ENCODE peak calls at places on chromosomes 7 and 10, in five cellular contexts. D, P, S, T and H are unnamed samples.
A peak's percentile ranks its signal among the peaks of the same experiment; 100 is the strongest.

GRCh38 chr7:6508950-6509349 is 42.3 kb downstream of the GRID2IP start:
- DNase-seq in D (no peak), T (no peak), S (no peak), P (no peak), H (no peak)

GRCh38 chr10:118873738-118874105 is 119.0 kb upstream of the CACUL1 start:
- DNase-seq in P (no peak), D (no peak), T (peak; percentile 7), S (no peak), H (no peak)

GRCh38 chr7:2730846-2731770 is 43.1 kb downstream of the AMZ1 start:
- DNase-seq in D (no peak), T (no peak), P (peak; percentile 56), S (no peak), H (no peak)

GRCh38 chr7:116025098-116025809 is 5.3 kb downstream of the TFEC start:
- DNase-seq in D (no peak), S (no peak), T (no peak), P (no peak), H (no peak)

GRCh38 chr7:115851291-115851690 is 179.3 kb downstream of the TFEC start:
- DNase-seq in S (no peak), T (peak; percentile 69), D (no peak), P (no peak), H (no peak)

GRCh38 chr10:73110345-73110849 is at the start of gene NUDT13:
- DNase-seq in T (peak; percentile 72), S (peak; percentile 78), D (peak; percentile 55), P (peak; percentile 70), H (peak; percentile 59)

GRCh38 chr7:102169651-102170416 is 116.8 kb upstream of the SH2B2 start:
- DNase-seq in P (no peak), T (no peak), S (no peak), D (no peak), H (no peak)

GRCh38 chr10:14478201-14478600 is 147.5 kb upstream of the FRMD4A start:
- DNase-seq in D (no peak), P (no peak), S (no peak), T (no peak), H (no peak)

GRCh38 chr7:79050592-79050991 is 402.9 kb downstream of the MAGI2 start:
- DNase-seq in D (no peak), T (peak; percentile 70), S (no peak), P (no peak), H (no peak)

GRCh38 chr10:8037941-8038894 is 16.3 kb upstream of the GATA3 start:
- DNase-seq in D (no peak), T (no peak), P (no peak), S (no peak), H (no peak)

GRCh38 chr7:47373871-47374451 is 207.9 kb downstream of the TNS3 start:
- DNase-seq in P (peak; percentile 13), T (no peak), D (no peak), S (no peak), H (no peak)

GRCh38 chr10:69715156-69715898 is 85.3 kb downstream of the FAM241B start:
- DNase-seq in P (no peak), T (peak; percentile 11), S (no peak), D (no peak), H (no peak)

GRCh38 chr7:82413237-82413636 is 30.3 kb downstream of the CACNA2D1 start:
- DNase-seq in D (no peak), S (no peak), T (no peak), P (no peak), H (no peak)

GRCh38 chr7:27165089-27165654 is at the start of gene HOXA9:
- DNase-seq in D (peak; percentile 91), S (peak; percentile 96), T (peak; percentile 94), P (peak; percentile 94), H (peak; percentile 78)

GRCh38 chr7:121219031-121219430 is 109.8 kb upstream of the WNT16 start:
- DNase-seq in S (no peak), P (no peak), D (no peak), T (no peak), H (no peak)

GRCh38 chr7:80257751-80258150 is 123.1 kb downstream of the GNAI1 start:
- DNase-seq in T (no peak), P (no peak), S (no peak), D (no peak), H (no peak)

GRCh38 chr7:157404002-157404401 is 67.2 kb downstream of the DNAJB6 start:
- DNase-seq in P (no peak), T (no peak), S (no peak), D (no peak), H (no peak)

GRCh38 chr7:157402388-157402703 is 65.5 kb downstream of the DNAJB6 start:
- DNase-seq in S (no peak), T (no peak), P (no peak), D (no peak), H (no peak)

GRCh38 chr7:157402911-157403534 is 66.2 kb downstream of the DNAJB6 start:
- DNase-seq in P (no peak), S (no peak), T (no peak), D (no peak), H (no peak)

GRCh38 chr7:157400171-157400860 is 63.5 kb downstream of the DNAJB6 start:
- DNase-seq in S (no peak), D (no peak), T (no peak), P (peak; percentile 59), H (no peak)

DNA sequence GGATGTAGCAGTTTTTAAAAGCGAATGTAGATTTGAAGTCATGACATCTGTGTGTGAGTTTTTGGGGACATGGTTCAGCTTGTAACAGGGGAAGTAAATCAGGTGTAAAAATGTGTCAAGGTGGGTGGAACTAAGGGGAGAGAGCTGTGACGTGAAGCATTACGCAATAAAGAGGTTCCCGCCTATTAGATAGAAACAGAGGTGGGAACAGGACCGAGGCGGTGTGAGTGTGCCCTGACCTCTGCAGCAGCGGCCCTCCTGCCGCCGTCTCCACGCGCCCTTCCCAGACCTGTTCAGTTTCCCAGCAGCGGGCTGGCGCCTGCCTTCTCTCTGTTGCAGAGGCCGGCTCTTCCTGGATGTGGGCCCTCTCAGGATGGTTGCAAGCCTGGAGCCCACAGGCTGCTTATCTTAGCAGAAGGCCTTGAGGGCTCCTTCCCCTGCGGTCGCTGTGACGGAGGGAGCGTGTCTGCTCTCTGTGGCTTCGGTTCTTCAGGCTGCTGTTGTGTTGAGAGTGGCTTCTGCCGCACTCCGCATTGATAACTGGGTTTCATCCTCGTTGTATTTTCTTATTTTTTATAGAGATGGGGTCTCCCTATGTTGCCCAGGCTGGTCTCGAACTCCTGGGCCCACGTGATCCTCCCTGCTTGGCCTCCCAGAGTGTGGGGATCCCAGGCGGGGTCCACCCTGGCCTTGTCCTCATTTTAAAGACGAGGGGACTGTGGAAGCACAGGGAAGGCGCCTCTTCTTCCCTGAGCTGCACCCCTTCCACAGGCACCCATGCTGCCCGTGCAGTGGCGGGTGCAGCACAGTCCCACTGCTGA is 65.0 kb downstream of the DNAJB6 start:
- DNase-seq in S (no peak), T (no peak), D (no peak), P (peak; percentile 41), H (peak; percentile 48)
- H3K4me1 ChIP-seq in S (peaks cover 4% of the 10 kb centered on the region), T (peaks cover 32% of the 10 kb centered on the region), D (no peaks in the 10 kb centered on the region), P (peaks cover 25% of the 10 kb centered on the region), H (peaks cover 30% of the 10 kb centered on the region)

GRCh38 chr10:110020265-110020664 is 12.5 kb downstream of the ADD3 start:
- DNase-seq in S (no peak), P (no peak), T (no peak), D (no peak), H (no peak)

GRCh38 chr10:110016037-110016436 is 8.3 kb downstream of the ADD3 start:
- DNase-seq in P (no peak), S (peak; percentile 11), D (no peak), T (peak; percentile 19), H (no peak)

GRCh38 chr10:110013615-110014293 is 6.0 kb downstream of the ADD3 start:
- DNase-seq in D (no peak), S (no peak), P (no peak), T (peak; percentile 74), H (no peak)

GRCh38 chr10:110017940-110018339 is 10.2 kb downstream of the ADD3 start:
- DNase-seq in S (no peak), T (no peak), D (no peak), P (no peak), H (no peak)

DNA sequence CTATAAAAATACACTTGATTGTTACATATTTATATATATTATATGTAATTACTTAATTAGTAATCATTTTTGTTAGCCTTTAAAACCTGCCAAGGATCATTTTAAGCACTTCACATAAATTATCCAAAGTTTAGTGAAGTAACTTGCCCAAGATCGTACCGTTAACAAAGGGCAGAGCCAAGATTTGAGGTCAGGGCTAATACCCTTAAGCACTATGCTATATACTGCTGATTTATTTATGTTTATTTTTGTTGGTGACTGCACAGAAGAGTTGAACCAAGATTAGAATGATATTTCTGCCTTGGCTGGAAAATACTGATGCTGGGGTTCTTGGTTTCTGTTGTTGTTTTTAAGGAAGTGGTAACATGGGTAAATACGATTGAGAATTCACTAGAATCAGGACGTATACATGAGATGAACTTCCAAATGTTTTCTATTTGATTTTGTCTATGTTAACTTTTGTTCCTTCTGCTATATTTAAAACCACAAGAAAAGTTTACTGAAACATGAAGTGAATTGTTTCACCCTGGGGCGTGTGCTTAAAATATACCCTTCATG is 9.3 kb downstream of the ADD3 start:
- DNase-seq in P (no peak), T (no peak), D (no peak), S (no peak), H (no peak)
- H3K27ac ChIP-seq in P (no peak overlapping the region), T (no peak overlapping the region), D (peak overlapping the region; percentile 46), S (no peak overlapping the region), H (peak overlapping the region; percentile 44)

DNA sequence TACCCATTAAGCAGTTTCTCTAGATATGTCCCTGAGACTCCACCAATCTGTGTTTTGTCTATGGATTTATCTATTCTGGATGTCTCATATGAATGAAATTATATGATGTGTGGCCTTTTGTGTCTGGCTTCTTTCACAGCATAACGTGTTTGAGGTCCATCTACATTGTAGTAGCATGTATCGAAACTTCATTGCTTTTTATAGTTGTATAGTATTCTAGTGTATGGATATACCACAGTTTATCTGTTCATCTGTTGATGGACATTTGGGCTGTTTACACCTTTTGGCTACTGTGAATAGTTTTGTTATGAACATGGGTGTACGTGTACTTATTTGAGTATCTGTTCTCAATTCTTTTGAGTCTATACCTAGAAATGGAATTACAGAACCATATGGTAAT is 9.6 kb downstream of the KAT6B start:
- DNase-seq in T (no peak), P (no peak), S (no peak), D (no peak), H (no peak)
- H3K4me1 ChIP-seq in T (peaks cover 38% of the 10 kb centered on the region), P (peaks cover 20% of the 10 kb centered on the region), S (peaks cover 7% of the 10 kb centered on the region), D (no peaks in the 10 kb centered on the region), H (peaks cover 42% of the 10 kb centered on the region)

GRCh38 chr7:134662166-134662870 is 15.7 kb downstream of the BPGM start:
- DNase-seq in T (no peak), S (no peak), D (no peak), P (no peak), H (no peak)

GRCh38 chr7:134662871-134663205 is 16.2 kb downstream of the BPGM start:
- DNase-seq in S (no peak), D (no peak), P (no peak), T (no peak), H (no peak)

GRCh38 chr7:134660961-134661376 is 14.3 kb downstream of the BPGM start:
- DNase-seq in T (no peak), P (no peak), D (no peak), S (no peak), H (no peak)

DNA sequence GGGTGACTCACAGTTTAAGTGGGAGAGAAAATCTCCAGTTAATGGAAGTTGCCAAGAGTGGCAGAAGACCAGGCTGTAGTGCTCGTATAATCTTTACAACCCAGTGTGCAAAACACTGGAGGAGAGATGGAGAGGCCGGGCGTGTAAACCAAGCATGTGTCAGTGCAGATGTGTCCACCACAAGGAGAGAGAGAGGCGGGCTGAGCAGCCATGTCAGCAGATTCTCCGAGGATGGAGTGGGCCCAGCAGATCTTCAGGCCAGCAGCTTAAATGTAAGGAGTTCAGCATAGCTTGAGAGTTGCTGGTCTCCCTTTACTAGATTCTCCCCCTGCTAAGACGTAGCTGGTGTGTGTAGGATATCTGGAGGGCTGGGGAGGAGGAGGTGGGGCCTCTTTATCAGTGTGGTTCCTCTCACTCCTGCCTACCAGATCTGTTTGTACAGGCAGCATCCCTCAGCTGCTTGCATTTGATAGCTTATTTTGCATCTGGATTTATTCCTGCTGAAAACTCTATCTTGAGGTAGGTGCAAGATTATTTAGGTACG is 13.7 kb downstream of the BPGM start:
- DNase-seq in D (no peak), S (no peak), P (no peak), T (no peak), H (no peak)
- H3K27ac ChIP-seq in D (no peak overlapping the region), S (no peak overlapping the region), P (no peak overlapping the region), T (no peak overlapping the region), H (no peak overlapping the region)